ENCODE peak calls at places on chromosomes 1 and 21, in nine cellular contexts. Z is naive thymus-derived CD4-positive, alpha-beta T cell; G is thoracic aorta; Y is endothelial cell of umbilical vein; K is RWPE1; T is body of pancreas; W is right cardiac atrium; J is CD8-positive, alpha-beta memory T cell; Q is left lung. A is an unnamed sample.

GRCh38 chr1:119368556-119368955 is at the start of gene HAO2:
- DNase-seq in Q (no peak), K (no peak), J (no peak), W (no peak), G (no peak), Y (no peak), T (no peak), Z (no peak), A (no peak)

GRCh38 chr1:85078903-85079302 is 30.6 kb upstream of the MCOLN3 start:
- DNase-seq in Q (no peak), Z (no peak), T (no peak), G (no peak), J (no peak), K (peak), W (no peak), Y (no peak), A (peak)

GRCh38 chr1:5254131-5254725 is 599.8 kb downstream of the AJAP1 start:
- DNase-seq in Y (no peak), T (no peak), J (no peak), K (no peak), Q (no peak), G (no peak), Z (no peak), W (no peak), A (no peak)

GRCh38 chr1:178055093-178055492 is 38.8 kb upstream of the RASAL2 start:
- DNase-seq in W (peak), K (peak), Z (no peak), G (no peak), J (no peak), Y (no peak), Q (peak), T (peak), A (peak)

GRCh38 chr1:46342084-46342656 is 1.6 kb downstream of the NSUN4 start:
- DNase-seq in W (no peak), Z (no peak), Q (no peak), T (no peak), G (no peak), J (peak), K (no peak), Y (no peak), A (peak)

GRCh38 chr1:47478090-47478489 is 40.2 kb downstream of the FOXD2 start:
- DNase-seq in W (no peak), K (peak), Z (no peak), G (no peak), J (no peak), T (peak), Q (peak), Y (no peak), A (peak)

GRCh38 chr1:225928186-225929175 is 4.4 kb upstream of the PYCR2 start:
- DNase-seq in G (no peak), T (no peak), Y (peak), K (no peak), J (no peak), W (no peak), Z (no peak), Q (no peak), A (no peak)

GRCh38 chr1:26279598-26280332 is at the start of gene SH3BGRL3:
- DNase-seq in Z (peak), J (peak), Q (peak), Y (peak), K (peak), G (peak), W (peak), T (peak), A (peak)

GRCh38 chr1:89719502-89720306 is 86.8 kb downstream of the LRRC8C start:
- DNase-seq in T (no peak), G (no peak), K (no peak), Q (no peak), Z (no peak), J (peak), Y (peak), W (no peak), A (no peak)

GRCh38 chr1:183774938-183775337 is 30.0 kb upstream of the RGL1 start:
- DNase-seq in J (no peak), Q (no peak), Y (no peak), T (no peak), G (no peak), K (no peak), W (no peak), Z (no peak), A (no peak)

GRCh38 chr1:176466514-176466913 is 3.5 kb downstream of the PAPPA2 start:
- DNase-seq in K (peak), T (peak), Q (no peak), Z (no peak), J (no peak), W (no peak), G (no peak), Y (no peak), A (peak)

GRCh38 chr1:64231153-64231552 is 27.7 kb downstream of the UBE2U start:
- DNase-seq in G (no peak), W (no peak), Z (no peak), Y (no peak), T (no peak), Q (no peak), K (no peak), J (no peak), A (no peak)

GRCh38 chr1:110555807-110556470 is 37.0 kb upstream of the KCNA10 start:
- DNase-seq in G (no peak), T (peak), Z (no peak), Q (no peak), J (no peak), W (peak), Y (no peak), K (no peak), A (no peak)

GRCh38 chr1:46622341-46622740 is 5.7 kb upstream of the MOB3C start:
- DNase-seq in W (no peak), G (no peak), Z (no peak), Y (no peak), K (peak), Q (no peak), T (peak), J (no peak), A (peak)

GRCh38 chr1:38020361-38020760 is 7.8 kb downstream of the UTP11 start:
- DNase-seq in G (no peak), Y (no peak), Q (no peak), J (no peak), K (no peak), Z (no peak), W (no peak), T (no peak), A (no peak)

GRCh38 chr1:15525043-15525958 is 1.3 kb upstream of the CASP9 start:
- DNase-seq in Z (no peak), G (peak), W (no peak), K (peak), T (peak), J (no peak), Y (no peak), Q (no peak), A (no peak)

GRCh38 chr1:242477944-242478343 is 46.6 kb downstream of the PLD5 start:
- DNase-seq in Z (no peak), G (no peak), J (no peak), W (no peak), K (no peak), T (no peak), Y (no peak), Q (no peak), A (no peak)

GRCh38 chr1:32953495-32953894 is 11.1 kb downstream of the RNF19B start:
- DNase-seq in K (peak), Z (no peak), T (no peak), W (no peak), Y (peak), J (no peak), Q (no peak), G (no peak), A (no peak)

GRCh38 chr1:97630968-97631367 is 289.9 kb downstream of the DPYD start:
- DNase-seq in Q (no peak), Z (no peak), Y (peak), K (no peak), W (no peak), G (no peak), T (peak), J (no peak), A (peak)

GRCh38 chr1:206467915-206468314 is 2.4 kb upstream of the IKBKE start:
- DNase-seq in J (no peak), G (no peak), T (peak), W (no peak), Y (no peak), K (no peak), Z (no peak), Q (peak), A (peak)

GRCh38 chr1:1165485-1165884 is 8.2 kb upstream of the TTLL10 start:
- DNase-seq in G (no peak), Y (no peak), T (peak), Z (no peak), K (no peak), Q (no peak), W (peak), J (no peak), A (no peak)

GRCh38 chr1:200891774-200892157 is 2.9 kb upstream of the INAVA start:
- DNase-seq in Y (no peak), G (no peak), Z (no peak), K (no peak), J (no peak), W (no peak), Q (no peak), T (peak), A (no peak)

GRCh38 chr1:185984113-185984836 is 250.1 kb downstream of the HMCN1 start:
- DNase-seq in J (no peak), Z (no peak), G (no peak), Y (no peak), W (no peak), Q (no peak), T (no peak), K (no peak), A (no peak)

GRCh38 chr1:27646676-27647075 is 11.7 kb upstream of the FGR start:
- DNase-seq in J (no peak), Z (no peak), T (peak), W (no peak), K (no peak), Q (no peak), G (no peak), Y (no peak), A (no peak)

GRCh38 chr1:79617777-79618176 is 611.2 kb upstream of the ADGRL4 start:
- DNase-seq in Y (no peak), T (no peak), G (no peak), W (no peak), J (no peak), Q (no peak), K (no peak), Z (no peak), A (no peak)

GRCh38 chr1:109161836-109162606 is 48.1 kb downstream of the ELAPOR1 start:
- DNase-seq in W (peak), J (peak), Y (no peak), Z (peak), Q (peak), T (peak), G (no peak), K (peak), A (no peak)
- H3K27ac ChIP-seq in W (no peak), J (no peak), Y (no peak), Z (no peak), Q (peak), T (peak), G (no peak), K (peak), A (no peak)

GRCh38 chr21:38747796-38748195 is 57.9 kb upstream of the ETS2 start:
- DNase-seq in Y (no peak), W (no peak), Q (no peak), T (no peak), Z (no peak), K (no peak), J (no peak), G (no peak), A (no peak)
- H3K27ac ChIP-seq in Y (no peak), W (no peak), Q (no peak), T (no peak), Z (no peak), K (no peak), J (no peak), G (no peak), A (no peak)

GRCh38 chr1:25024631-25025350 is 94.7 kb upstream of the RUNX3 start:
- DNase-seq in W (peak), Z (no peak), Q (no peak), J (no peak), T (no peak), Y (no peak), G (no peak), K (no peak), A (no peak)
- H3K27ac ChIP-seq in W (no peak), Z (peak), Q (no peak), J (no peak), T (no peak), Y (no peak), G (no peak), K (no peak), A (no peak)

DNA sequence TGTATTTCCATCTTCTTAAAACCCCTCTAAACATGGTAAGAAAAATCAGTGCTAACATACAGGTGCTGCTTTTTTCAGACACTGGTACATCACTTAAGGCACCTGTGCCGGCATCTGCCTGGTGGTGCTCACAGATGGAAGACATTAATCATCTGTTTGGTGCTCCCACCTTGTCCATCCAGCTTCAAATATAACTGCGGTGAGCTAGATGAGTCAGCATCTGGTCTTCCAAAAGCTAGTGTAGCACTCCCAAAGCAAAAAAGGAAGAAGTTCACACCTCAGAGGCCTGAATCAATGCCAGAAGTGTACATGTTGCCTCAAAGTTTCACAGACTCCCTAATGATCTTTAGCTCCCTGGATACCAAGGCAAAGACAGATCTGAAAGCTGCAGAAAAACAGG is 44.4 kb downstream of the TM2D1 start:
- DNase-seq in Z (no peak), Y (no peak), J (no peak), W (no peak), Q (no peak), K (no peak), T (no peak), G (no peak), A (no peak)
- H3K27ac ChIP-seq in Z (no peak), Y (no peak), J (no peak), W (peak), Q (no peak), K (no peak), T (no peak), G (no peak), A (no peak)

DNA sequence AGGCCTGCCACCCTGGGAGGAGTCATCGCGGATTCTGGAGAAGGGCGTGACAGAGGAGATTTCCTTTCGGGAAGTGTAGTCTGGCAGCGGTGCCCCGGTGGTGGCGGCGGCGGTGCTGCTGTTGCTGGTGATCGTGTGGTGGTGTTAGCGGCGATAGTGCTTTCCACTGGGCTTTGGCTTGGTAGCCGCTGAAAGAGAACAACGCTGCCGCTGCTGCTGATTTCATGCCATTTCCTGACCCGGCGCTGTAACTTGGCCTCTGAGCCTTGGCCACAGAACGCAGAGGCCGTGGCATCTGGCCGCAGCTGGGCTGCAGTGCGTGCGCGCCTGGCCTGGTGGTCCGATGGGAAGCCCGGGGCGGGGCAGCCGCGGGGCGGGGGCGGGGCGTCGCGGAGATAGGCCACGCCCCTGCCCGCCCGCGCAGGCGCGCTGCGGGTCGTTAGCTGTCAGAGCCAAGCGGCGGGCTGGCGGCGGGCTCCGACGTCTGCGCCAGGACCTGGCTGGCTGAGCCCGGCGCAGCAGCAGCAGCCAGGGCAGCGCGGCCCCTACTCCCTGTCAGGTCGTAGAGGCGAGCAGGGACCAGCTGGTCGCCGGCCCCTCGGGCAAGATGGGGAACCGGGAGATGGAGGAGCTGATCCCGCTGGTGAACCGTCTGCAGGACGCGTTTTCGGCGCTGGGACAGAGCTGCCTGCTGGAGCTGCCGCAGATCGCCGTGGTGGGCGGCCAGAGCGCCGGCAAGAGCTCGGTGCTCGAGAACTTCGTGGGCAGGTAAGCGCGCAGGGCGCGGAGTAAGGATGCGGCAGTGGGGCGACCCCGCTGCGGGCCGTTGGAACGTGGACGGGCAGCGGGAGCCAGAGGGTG is at the start of gene DNM3:
- DNase-seq in G (peak), W (peak), T (peak), J (peak), K (peak), Y (peak), Q (peak), Z (peak), A (peak)
- H3K27ac ChIP-seq in G (peak), W (peak), T (peak), J (no peak), K (peak), Y (peak), Q (peak), Z (peak), A (no peak)

GRCh38 chr1:41512701-41513387 is 28.4 kb upstream of the EDN2 start:
- DNase-seq in Q (no peak), Z (no peak), W (peak), K (no peak), J (no peak), Y (no peak), T (no peak), G (no peak), A (no peak)
- H3K27ac ChIP-seq in Q (no peak), Z (no peak), W (no peak), K (no peak), J (no peak), Y (no peak), T (no peak), G (no peak), A (no peak)

GRCh38 chr1:53303175-53303574 is 24.7 kb downstream of the LRP8 start:
- DNase-seq in J (no peak), Q (no peak), G (no peak), K (no peak), Y (no peak), W (no peak), T (no peak), Z (no peak), A (no peak)
- H3K27ac ChIP-seq in J (no peak), Q (no peak), G (peak), K (peak), Y (no peak), W (no peak), T (no peak), Z (no peak), A (no peak)

DNA sequence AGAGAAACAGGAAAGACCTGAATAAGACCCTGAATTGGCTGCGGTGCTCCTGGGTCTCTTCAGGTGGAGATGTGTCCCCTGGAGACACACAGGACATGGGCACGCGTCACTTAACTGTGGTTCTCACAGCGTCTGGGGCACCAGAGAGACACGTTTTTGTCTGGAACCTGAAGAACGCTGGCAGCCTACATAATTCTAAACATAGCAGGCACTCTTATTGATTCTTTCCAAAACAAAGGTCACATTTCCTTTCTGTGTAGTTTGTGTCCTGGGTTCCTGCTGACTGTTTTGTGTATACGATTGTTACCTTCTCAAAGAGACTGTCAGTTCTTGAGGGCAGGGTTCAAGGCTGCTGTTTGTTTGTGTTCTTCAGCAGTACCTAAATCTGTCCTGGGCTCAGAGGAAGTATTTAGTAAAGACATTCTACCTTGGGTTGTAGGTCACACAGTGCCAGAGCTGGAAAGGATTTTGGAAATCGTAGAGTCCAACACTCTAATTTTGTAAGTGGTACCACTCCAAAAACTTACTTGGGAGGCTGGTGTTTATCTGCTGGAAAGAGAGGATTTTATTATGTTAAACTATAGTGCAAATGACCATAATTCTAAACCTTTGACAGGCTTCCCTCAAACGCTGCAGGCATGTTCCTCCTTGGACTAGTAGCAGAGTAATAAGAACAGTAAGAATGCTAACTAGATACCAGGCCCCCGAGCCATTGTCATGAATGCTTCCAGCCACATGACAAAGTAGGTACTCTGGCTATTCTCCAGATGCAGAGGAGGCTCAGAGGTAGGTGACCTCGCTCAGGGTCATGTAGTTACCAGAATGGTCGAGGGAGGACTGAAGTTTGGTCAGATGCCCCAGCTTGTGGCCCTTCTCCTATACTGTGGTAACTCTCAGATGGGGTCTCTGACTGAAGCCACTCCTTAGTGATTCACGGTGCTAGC is 164.3 kb downstream of the DHRS3 start:
- DNase-seq in J (no peak), G (no peak), W (no peak), T (no peak), Y (peak), Z (no peak), Q (no peak), K (no peak), A (peak)
- H3K27ac ChIP-seq in J (peak), G (peak), W (peak), T (peak), Y (peak), Z (peak), Q (peak), K (no peak), A (no peak)

GRCh38 chr1:31761883-31762282 is 2.3 kb downstream of the ADGRB2 start:
- DNase-seq in W (no peak), Z (no peak), Y (no peak), J (no peak), T (no peak), K (no peak), G (no peak), Q (no peak), A (no peak)
- H3K27ac ChIP-seq in W (no peak), Z (no peak), Y (no peak), J (no peak), T (no peak), K (no peak), G (no peak), Q (no peak), A (peak)

A was measured in cardiac muscle cell.